ENCODE peak calls at places on chromosomes 4 and X, in ten cellular contexts. S is HCT116, H is prostate gland, Y is transverse colon, D is breast epithelium, W is endothelial cell of umbilical vein, N is stomach, X is Panc1, T is GM23338, C is HepG2. J is an unnamed sample.

GRCh38 chr4:88697113-88697512 is 516 bp downstream of the NAP1L5 start:
- DNase-seq in S (no peak), W (peak), H (no peak), N (no peak), C (no peak), D (no peak), T (no peak), X (no peak), Y (peak), J (no peak)

GRCh38 chr4:71025654-71026053 is 32.2 kb downstream of the DCK start:
- DNase-seq in W (no peak), T (no peak), Y (no peak), D (no peak), H (no peak), C (no peak), N (no peak), S (no peak), X (no peak), J (no peak)

GRCh38 chr4:40699648-40700047 is 50.1 kb upstream of the NSUN7 start:
- DNase-seq in T (no peak), S (no peak), C (no peak), N (no peak), W (no peak), Y (no peak), X (no peak), D (no peak), H (no peak), J (no peak)

GRCh38 chr4:189858445-189858844 is 82.2 kb upstream of the FRG1 start:
- DNase-seq in N (no peak), C (no peak), Y (no peak), H (no peak), D (no peak), S (no peak), T (no peak), X (no peak), W (no peak), J (no peak)

GRCh38 chr4:103011378-103012025 is 8.0 kb downstream of the SLC9B1 start:
- DNase-seq in C (no peak), T (no peak), D (no peak), H (no peak), S (no peak), W (no peak), X (no peak), Y (peak), N (peak), J (no peak)

GRCh38 chr4:105306158-105306781 is 159.6 kb downstream of the TET2 start:
- DNase-seq in W (no peak), C (no peak), H (no peak), D (no peak), X (no peak), N (no peak), S (no peak), Y (no peak), T (no peak), J (no peak)

GRCh38 chrX:133609151-133609550 is 193.9 kb upstream of the GPC4 start:
- DNase-seq in X (no peak), Y (no peak), H (no peak), D (no peak), C (no peak), S (no peak), N (no peak), W (no peak), T (no peak), J (no peak)

GRCh38 chrX:55451990-55452824 is at the start of gene MAGEH1:
- DNase-seq in H (peak), S (no peak), Y (peak), W (peak), X (no peak), T (peak), N (peak), C (peak), D (peak), J (peak)

GRCh38 chr4:51842167-51842553 is 793 bp upstream of the DCUN1D4 start:
- DNase-seq in T (no peak), X (no peak), C (no peak), Y (no peak), D (peak), S (no peak), W (no peak), N (no peak), H (peak), J (peak)

GRCh38 chrX:128460835-128461234 is 408.6 kb upstream of the ACTRT1 start:
- DNase-seq in H (no peak), C (no peak), T (peak), S (no peak), N (no peak), W (peak), D (no peak), X (peak), Y (no peak), J (no peak)

DNA sequence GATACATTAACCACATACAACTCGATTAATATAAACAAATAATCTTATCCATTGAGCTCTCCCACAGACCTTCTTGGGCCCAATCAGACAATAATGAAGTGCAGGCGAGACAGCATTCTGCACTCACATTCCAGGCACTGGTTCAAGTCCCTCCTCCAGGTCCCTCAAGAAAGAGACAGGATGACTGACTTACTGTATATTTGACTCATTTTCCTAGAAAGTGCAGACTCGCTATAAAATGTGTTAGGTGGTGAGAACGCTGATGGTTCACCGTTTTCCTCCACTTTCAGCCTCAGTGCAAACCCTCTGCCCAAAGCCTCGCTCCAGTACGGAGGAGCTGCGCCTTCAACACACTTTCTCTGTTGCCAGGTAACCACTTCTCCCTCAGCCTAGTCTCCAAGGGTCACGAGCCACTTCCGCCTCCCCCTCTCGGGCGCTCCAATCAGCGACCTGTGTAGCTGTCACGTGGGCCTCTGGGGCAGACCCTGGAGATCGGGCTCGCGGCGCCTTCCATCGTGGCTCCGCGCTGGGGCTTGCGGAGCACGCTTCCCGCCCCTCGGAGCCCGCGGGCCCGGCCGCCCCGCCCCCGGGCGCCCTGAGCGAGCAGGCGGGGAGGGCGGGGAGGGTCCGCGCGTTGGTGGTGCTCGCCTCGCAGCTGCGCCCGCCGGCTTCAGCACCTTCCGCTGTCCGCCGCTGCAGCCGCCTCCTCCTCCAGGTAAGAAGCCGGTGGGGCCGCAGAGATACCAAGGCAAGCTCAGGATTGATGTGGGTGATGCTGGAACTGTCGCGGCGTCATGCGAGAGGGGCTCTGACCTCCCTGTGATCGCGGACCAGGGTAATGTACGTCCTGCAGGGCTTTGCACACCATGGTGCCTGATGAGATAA is at the start of gene WDR17:
- DNase-seq in T (peak), N (peak), S (no peak), X (peak), H (peak), C (no peak), W (peak), D (peak), Y (peak), J (peak)
- TF ChIP-seq POLR2AphosphoS5 in T (peak), N (peak), S (no peak), X (no peak), H (peak), C (no peak), W (no peak), D (no peak), Y (no peak), J (peak)

GRCh38 chrX:36844857-36845256 is 163.3 kb upstream of the FAM47C start:
- DNase-seq in H (no peak), N (no peak), D (no peak), X (no peak), C (no peak), Y (no peak), S (no peak), T (no peak), W (no peak), J (no peak)
- TF ChIP-seq CTCF in H (no peak), N (no peak), D (no peak), X (no peak), C (no peak), Y (no peak), S (no peak), T (no peak), W (no peak), J (no peak)

DNA sequence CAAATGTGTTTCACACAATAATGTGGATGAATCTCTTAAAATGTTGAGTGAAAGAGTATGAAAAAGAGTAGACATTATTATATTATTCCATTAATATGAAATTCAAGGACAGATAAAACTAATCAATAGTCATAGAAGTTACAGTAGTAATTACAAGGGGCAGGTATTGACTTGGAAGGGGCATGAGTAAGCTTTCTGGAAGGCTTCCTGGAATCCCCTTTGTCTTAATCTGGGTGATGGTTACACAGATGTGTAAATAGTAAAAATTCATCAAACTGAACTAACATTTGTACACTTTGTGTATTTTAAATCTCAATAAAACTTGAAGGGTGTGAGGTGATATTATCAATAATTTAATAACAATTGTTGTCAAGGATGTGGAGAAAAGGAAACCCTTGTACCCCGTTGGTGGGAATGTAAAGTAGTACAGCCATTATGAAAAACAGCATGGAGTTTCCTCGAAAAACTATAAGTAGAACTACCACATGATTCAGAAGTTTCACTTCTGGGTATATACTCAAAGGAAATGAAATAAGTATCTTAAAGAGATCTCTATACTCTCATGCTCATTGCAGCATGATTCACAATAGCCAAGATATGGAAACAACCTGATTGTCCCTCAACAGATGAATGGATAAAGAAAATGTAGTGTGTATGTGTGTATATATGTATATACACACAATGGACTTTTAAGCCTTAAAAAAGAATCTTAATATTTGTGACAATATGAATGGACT is 96.9 kb upstream of the MID1IP1 start:
- DNase-seq in T (no peak), S (no peak), W (no peak), X (no peak), Y (no peak), H (no peak), N (no peak), C (no peak), D (no peak), J (no peak)
- TF ChIP-seq POLR2AphosphoS5 in T (no peak), S (no peak), W (no peak), X (no peak), Y (no peak), H (no peak), N (no peak), C (no peak), D (no peak), J (no peak)

GRCh38 chr4:47498899-47499298 is 13.8 kb downstream of the ATP10D start:
- DNase-seq in H (no peak), N (no peak), X (no peak), W (no peak), C (no peak), D (no peak), T (no peak), Y (no peak), S (no peak), J (no peak)

GRCh38 chr4:47488706-47489105 is 3.6 kb downstream of the ATP10D start:
- DNase-seq in X (no peak), Y (no peak), N (no peak), T (no peak), C (no peak), H (no peak), W (no peak), S (no peak), D (no peak), J (no peak)

GRCh38 chr4:47490550-47490949 is 5.5 kb downstream of the ATP10D start:
- DNase-seq in X (peak), N (no peak), Y (no peak), D (no peak), T (peak), C (peak), W (peak), S (peak), H (no peak), J (no peak)

GRCh38 chr4:47493238-47494123 is 8.4 kb downstream of the ATP10D start:
- DNase-seq in H (no peak), S (no peak), T (no peak), W (no peak), D (no peak), Y (no peak), C (no peak), N (no peak), X (no peak), J (no peak)

DNA sequence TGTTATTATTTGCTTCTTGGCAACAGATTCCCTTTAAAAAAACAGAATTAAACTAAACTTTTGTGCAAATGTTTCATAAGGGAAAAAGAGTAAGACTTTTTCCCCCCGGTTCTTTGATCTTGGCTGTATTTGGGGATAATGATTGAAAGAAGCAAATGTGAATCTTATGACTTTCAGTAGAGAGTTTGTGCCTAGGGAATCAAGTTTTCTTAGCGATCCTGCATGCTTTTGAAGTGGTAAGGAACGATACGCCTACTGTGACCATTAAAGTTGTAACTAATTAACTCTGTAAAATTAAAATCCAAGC is 9.0 kb downstream of the ATP10D start:
- DNase-seq in H (no peak), D (no peak), X (no peak), W (no peak), T (no peak), S (no peak), Y (no peak), C (no peak), N (no peak), J (no peak)
- TF ChIP-seq CTCF in H (no peak), D (no peak), X (no peak), W (no peak), T (no peak), S (no peak), Y (no peak), C (no peak), N (no peak), J (no peak)

GRCh38 chr4:2942532-2943363 is 20.5 kb downstream of the NOP14 start:
- DNase-seq in W (no peak), X (no peak), Y (peak), S (no peak), H (no peak), C (no peak), D (peak), N (peak), T (no peak), J (peak)

GRCh38 chr4:2942037-2942531 is 21.1 kb downstream of the NOP14 start:
- DNase-seq in S (no peak), N (no peak), T (no peak), H (no peak), C (no peak), X (no peak), Y (peak), W (no peak), D (peak), J (peak)

GRCh38 chr4:2939383-2940243 is 23.6 kb downstream of the NOP14 start:
- DNase-seq in S (no peak), C (no peak), H (no peak), W (no peak), T (no peak), Y (peak), X (no peak), D (peak), N (peak), J (peak)

GRCh38 chr4:2940267-2941137 is 22.7 kb downstream of the NOP14 start:
- DNase-seq in X (no peak), S (no peak), W (no peak), C (no peak), Y (peak), T (no peak), D (peak), H (no peak), N (no peak), J (peak)

GRCh38 chr4:2941138-2942036 is 21.8 kb downstream of the NOP14 start:
- DNase-seq in D (no peak), T (no peak), C (no peak), N (no peak), H (no peak), S (no peak), X (no peak), Y (peak), W (no peak), J (peak)
- TF ChIP-seq POLR2AphosphoS5 in D (no peak), T (no peak), C (no peak), N (no peak), H (no peak), S (no peak), X (no peak), Y (no peak), W (no peak), J (no peak)

GRCh38 chr4:108743021-108743420 is 19.8 kb downstream of the ETNPPL start:
- DNase-seq in H (no peak), X (no peak), C (no peak), D (no peak), W (no peak), T (peak), Y (no peak), S (no peak), N (no peak), J (no peak)
- TF ChIP-seq CTCF in H (no peak), X (no peak), C (no peak), D (no peak), W (no peak), T (peak), Y (no peak), S (no peak), N (no peak), J (no peak)

GRCh38 chr4:85650908-85651307 is 176.0 kb downstream of the ARHGAP24 start:
- DNase-seq in Y (no peak), N (no peak), X (no peak), D (no peak), S (no peak), T (no peak), C (no peak), H (no peak), W (no peak), J (no peak)
- TF ChIP-seq POLR2AphosphoS5 in Y (no peak), N (no peak), X (no peak), D (no peak), S (no peak), T (no peak), C (no peak), H (no peak), W (no peak), J (no peak)